ENCODE peak calls at places on chromosomes 12 and 14, in five cellular contexts. H, I, Z, V and M are unnamed samples.
A peak's percentile ranks its signal among the peaks of the same experiment; 100 is the strongest.

GRCh38 chr12:13094349-13094748 is 9.1 kb downstream of the GSG1 start:
- DNase-seq in I (no peak), Z (no peak), H (no peak), V (peak; percentile 54), M (no peak)

GRCh38 chr12:91902860-91903683 is 242.6 kb downstream of the BTG1 start:
- DNase-seq in Z (no peak), H (no peak), V (peak; percentile 81), I (no peak), M (no peak)

GRCh38 chr12:64824500-64825142 is at the start of gene TBC1D30:
- DNase-seq in V (no peak), H (peak; percentile 10), Z (no peak), I (no peak), M (peak; percentile 69)

GRCh38 chr14:34496679-34497513 is 34.9 kb upstream of the SPTSSA start:
- DNase-seq in V (peak; percentile 98), I (peak; percentile 87), H (no peak), Z (no peak), M (no peak)

GRCh38 chr12:15535287-15535895 is 213.1 kb downstream of the PTPRO start:
- DNase-seq in Z (no peak), H (no peak), I (no peak), V (no peak), M (no peak)

GRCh38 chr14:71415404-71415690 is 508.1 kb downstream of the PCNX1 start:
- DNase-seq in H (no peak), Z (no peak), V (no peak), I (no peak), M (no peak)

GRCh38 chr12:16555630-16556029 is 50.3 kb downstream of the LMO3 start:
- DNase-seq in H (no peak), I (no peak), V (peak; percentile 61), Z (no peak), M (no peak)

GRCh38 chr12:88743946-88744685 is 163.8 kb upstream of the KITLG start:
- DNase-seq in Z (no peak), H (no peak), V (no peak), I (no peak), M (no peak)

GRCh38 chr12:62146323-62146722 is 113.9 kb upstream of the USP15 start:
- DNase-seq in V (no peak), Z (no peak), H (no peak), I (no peak), M (no peak)

GRCh38 chr14:69152944-69153847 is at the start of gene DCAF5:
- DNase-seq in V (peak; percentile 92), H (peak; percentile 92), I (peak; percentile 96), Z (peak; percentile 93), M (peak; percentile 98)

GRCh38 chr12:106328735-106329134 is 26.2 kb downstream of the TCP11L2 start:
- DNase-seq in V (no peak), Z (no peak), I (no peak), H (no peak), M (no peak)

GRCh38 chr12:114767081-114767480 is 83.1 kb upstream of the TBX3 start:
- DNase-seq in I (no peak), V (no peak), Z (no peak), H (no peak), M (no peak)

GRCh38 chr12:96258451-96258933 is 64.3 kb downstream of the ELK3 start:
- DNase-seq in Z (peak; percentile 44), V (peak; percentile 39), I (peak; percentile 84), H (peak; percentile 60), M (no peak)

GRCh38 chr12:46214668-46215429 is 54.0 kb downstream of the SLC38A1 start:
- DNase-seq in H (peak; percentile 82), Z (peak; percentile 93), V (no peak), I (no peak), M (no peak)

GRCh38 chr12:52200783-52201519 is 9.1 kb upstream of the KRT80 start:
- DNase-seq in I (no peak), Z (no peak), H (no peak), V (no peak), M (peak; percentile 56)

GRCh38 chr12:20006856-20007255 is 361.5 kb upstream of the PDE3A start:
- DNase-seq in Z (no peak), V (no peak), I (no peak), H (no peak), M (no peak)

GRCh38 chr12:8088574-8088973 is 6.5 kb downstream of the NECAP1 start:
- DNase-seq in Z (peak; percentile 52), I (no peak), V (no peak), H (peak; percentile 50), M (no peak)

GRCh38 chr14:36478782-36479181 is 41.2 kb downstream of the NKX2-1 start:
- DNase-seq in V (peak; percentile 92), H (no peak), Z (no peak), I (no peak), M (no peak)

GRCh38 chr14:91409991-91410401 is 7.6 kb downstream of the CCDC88C start:
- DNase-seq in I (no peak), Z (peak; percentile 39), V (no peak), H (no peak), M (no peak)

GRCh38 chr12:121494093-121494787 is 86.6 kb downstream of the KDM2B start:
- DNase-seq in V (no peak), I (no peak), H (peak; percentile 71), Z (peak; percentile 54), M (peak; percentile 74)

GRCh38 chr14:85336817-85337216 is 193.1 kb upstream of the FLRT2 start:
- DNase-seq in Z (no peak), H (no peak), I (no peak), V (no peak), M (no peak)

GRCh38 chr12:28378749-28379148 is 188.5 kb downstream of the CCDC91 start:
- DNase-seq in I (no peak), Z (no peak), V (peak; percentile 46), H (no peak), M (no peak)

GRCh38 chr14:64465856-64466554 is 706 bp downstream of the AKAP5 start:
- DNase-seq in Z (peak; percentile 12), H (no peak), I (no peak), V (no peak), M (no peak)

GRCh38 chr12:109228664-109229063 is 80.4 kb downstream of the FOXN4 start:
- DNase-seq in V (no peak), H (no peak), I (no peak), Z (no peak), M (no peak)

GRCh38 chr14:66403183-66403582 is 83.0 kb upstream of the CCDC196 start:
- DNase-seq in H (no peak), Z (peak; percentile 27), I (no peak), V (peak; percentile 50), M (no peak)

GRCh38 chr12:96195845-96196451 is 1.8 kb downstream of the ELK3 start:
- DNase-seq in I (no peak), H (peak; percentile 59), V (peak; percentile 61), Z (no peak), M (no peak)

DNA sequence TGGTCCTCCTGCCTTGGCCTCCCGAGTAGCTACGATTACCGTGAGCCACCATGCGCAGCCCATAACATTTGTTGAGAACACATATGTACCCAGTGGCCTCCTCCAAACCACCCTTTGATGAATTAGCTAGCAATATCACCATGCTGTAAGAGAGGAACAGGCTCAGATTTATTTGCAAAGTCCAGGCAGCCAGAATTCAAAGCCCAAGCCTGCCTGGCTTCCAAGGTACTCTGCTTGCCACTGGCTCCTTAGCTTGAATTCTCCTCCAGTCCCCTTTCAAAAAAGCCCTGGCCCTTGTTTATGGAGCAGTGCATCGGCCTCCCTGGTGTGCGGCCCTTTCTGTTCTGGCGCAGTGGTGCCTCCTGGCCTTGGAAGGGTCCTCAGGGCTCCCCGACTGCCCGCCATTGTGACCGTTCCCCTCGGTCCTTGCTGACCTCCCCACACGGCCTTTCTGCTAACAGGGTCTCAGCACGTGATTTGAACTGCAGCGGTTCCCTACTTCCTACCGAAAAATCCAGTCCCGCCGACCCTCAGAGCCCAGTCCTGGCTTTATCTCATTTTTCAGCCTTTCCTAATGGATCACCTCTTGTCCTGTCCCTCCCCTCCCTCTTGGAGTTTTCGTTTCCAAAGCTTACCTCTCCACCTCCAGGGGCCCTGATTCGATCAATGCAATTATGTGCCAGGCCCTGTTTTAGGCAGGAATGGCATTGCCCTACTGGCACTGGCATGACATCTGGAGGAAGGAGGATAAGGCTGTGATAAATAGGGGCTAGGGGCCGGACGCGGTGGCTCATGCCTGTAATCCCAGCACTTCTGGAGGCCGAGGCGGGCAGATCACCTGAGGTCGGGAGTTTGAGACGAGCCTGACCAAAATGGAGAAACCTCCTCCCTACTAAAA is 22.0 kb downstream of the SLC25A29 start:
- DNase-seq in V (no peak), I (no peak), H (no peak), Z (no peak), M (peak; percentile 55)
- H3K4me3 ChIP-seq in V (no peak overlapping the region), I (peak overlapping the region; percentile 73), H (no peak overlapping the region), Z (no peak overlapping the region), M (peak overlapping the region; percentile 76)

DNA sequence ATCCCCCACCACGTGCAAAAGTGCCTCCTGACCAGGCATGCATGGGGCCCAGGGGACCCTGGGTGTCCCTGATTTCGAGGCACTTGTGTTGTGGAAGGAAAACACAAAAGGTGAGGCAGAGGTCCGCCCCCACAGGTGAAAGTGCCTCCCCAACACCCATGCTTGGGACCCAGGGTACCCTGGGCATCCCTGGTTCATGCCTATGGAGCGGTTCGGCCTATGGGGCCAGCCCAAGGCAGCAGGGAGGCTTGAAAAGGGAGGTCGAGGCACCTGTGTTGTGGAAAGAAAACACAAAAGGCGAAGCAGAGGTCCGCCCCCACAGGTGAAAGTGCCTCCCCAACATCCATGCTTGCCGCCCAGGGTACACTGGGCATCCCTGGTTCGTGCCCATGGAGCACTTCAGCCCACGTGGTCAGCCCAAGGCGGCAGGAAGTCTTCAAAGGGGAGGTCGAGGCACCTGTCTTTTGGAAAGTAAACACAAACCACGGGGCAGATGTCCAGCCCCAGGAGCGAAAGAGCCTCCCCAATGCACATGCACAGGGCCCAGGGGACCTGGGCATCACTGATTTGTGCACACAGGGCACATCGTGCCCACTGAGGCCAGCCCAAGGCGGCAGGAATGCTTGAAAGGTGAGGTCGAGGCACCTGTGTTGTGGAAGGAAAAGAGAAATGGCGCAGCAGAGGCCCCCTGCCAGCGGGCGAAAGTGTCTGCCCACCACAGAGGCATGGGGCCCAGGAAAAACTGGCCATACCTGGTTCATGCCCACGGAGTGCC is 375.5 kb downstream of the ALG10 start:
- DNase-seq in V (no peak), H (peak; percentile 2), I (peak; percentile 49), Z (no peak), M (peak; percentile 55)
- H3K9me3 ChIP-seq in V (peaks cover 48% of the 10 kb centered on the region), H (no peaks in the 10 kb centered on the region), I (no peaks in the 10 kb centered on the region), Z (peaks cover 63% of the 10 kb centered on the region), M (no peaks in the 10 kb centered on the region)

GRCh38 chr12:93908846-93909592 is 231.8 kb downstream of the CRADD start:
- DNase-seq in I (no peak), Z (no peak), H (no peak), V (peak; percentile 77), M (no peak)
- H3K4me3 ChIP-seq in I (no peak overlapping the region), Z (no peak overlapping the region), H (no peak overlapping the region), V (no peak overlapping the region), M (no peak overlapping the region)

DNA sequence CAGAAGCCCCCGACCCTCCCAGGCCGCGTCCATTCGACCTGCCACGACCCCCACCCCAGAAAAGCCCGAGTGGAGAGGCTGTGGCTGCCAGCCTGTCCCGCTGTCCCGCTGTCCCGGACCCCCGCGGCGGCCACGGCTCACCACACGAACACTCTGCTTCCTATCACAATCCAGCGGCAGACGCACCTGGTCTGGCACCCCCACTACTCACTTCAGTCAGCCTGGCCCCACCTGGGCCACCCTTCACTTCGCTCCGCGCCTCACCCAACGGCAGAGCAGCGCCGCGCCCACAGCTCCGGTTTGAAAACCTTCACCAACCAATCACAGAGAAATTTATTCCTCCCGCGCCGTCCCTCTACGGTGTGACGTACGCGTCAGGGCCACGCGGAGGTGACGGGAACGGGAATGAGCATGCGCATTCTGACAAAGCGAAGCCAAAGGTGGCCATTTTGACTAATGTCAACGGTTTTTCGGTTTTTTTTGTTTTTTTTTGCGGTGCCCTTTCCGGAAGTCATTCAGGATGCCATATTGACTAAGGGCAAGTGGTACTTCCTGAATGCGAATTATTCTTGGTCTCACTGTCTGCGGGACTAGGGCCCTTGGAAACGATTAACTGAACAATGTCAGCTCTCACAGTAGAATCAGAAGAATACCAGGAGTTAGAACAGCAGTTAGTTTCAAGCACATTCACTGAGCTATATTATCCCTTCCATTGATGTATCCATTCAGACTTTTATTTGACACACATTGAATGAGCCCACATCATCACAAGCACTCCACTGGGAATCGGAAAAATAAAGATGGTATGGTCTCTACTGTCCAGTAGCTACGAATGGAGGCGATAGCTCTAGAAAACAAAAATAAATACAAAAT is at the start of gene RACGAP1:
- DNase-seq in Z (peak; percentile 98), V (peak; percentile 97), I (peak; percentile 97), H (peak; percentile 94), M (peak; percentile 95)
- H3K9me3 ChIP-seq in Z (no peaks in the 10 kb centered on the region), V (no peaks in the 10 kb centered on the region), I (no peaks in the 10 kb centered on the region), H (no peaks in the 10 kb centered on the region), M (no peaks in the 10 kb centered on the region)